ENCODE peak calls at places on chromosomes 7 and 10, in eight cellular contexts. Q, R, B, G, D, H, A and N are unnamed samples.

GRCh38 chr10:117248700-117249465 is 8.0 kb downstream of the SLC18A2 start:
- DNase-seq in R (no peak), H (peak), G (no peak), D (no peak), A (no peak), Q (no peak), B (no peak), N (no peak)

GRCh38 chr10:112026438-112026837 is 157.1 kb downstream of the GPAM start:
- DNase-seq in R (no peak), H (no peak), G (no peak), A (no peak), B (peak), Q (no peak), D (no peak), N (no peak)

GRCh38 chr10:114295393-114295792 is 56.3 kb downstream of the VWA2 start:
- DNase-seq in Q (no peak), D (no peak), B (no peak), G (no peak), R (no peak), H (no peak), A (no peak), N (no peak)

GRCh38 chr7:73892003-73892975 is 31.3 kb downstream of the TMEM270 start:
- DNase-seq in G (no peak), D (no peak), H (no peak), Q (no peak), A (no peak), B (no peak), R (no peak), N (no peak)

GRCh38 chr10:118543714-118544400 is 51.6 kb downstream of the PRLHR start:
- DNase-seq in R (peak), Q (no peak), H (no peak), A (peak), G (peak), B (peak), D (no peak), N (peak)

GRCh38 chr7:25303380-25304321 is 75.4 kb upstream of the NPVF start:
- DNase-seq in A (peak), D (no peak), H (peak), G (peak), R (peak), B (no peak), Q (no peak), N (no peak)

GRCh38 chr7:12357508-12357907 is 46.2 kb downstream of the VWDE start:
- DNase-seq in G (no peak), A (no peak), Q (no peak), B (no peak), R (no peak), H (no peak), D (no peak), N (no peak)

GRCh38 chr10:4254101-4254994 is 469.3 kb upstream of the KLF6 start:
- DNase-seq in D (no peak), G (no peak), A (peak), Q (no peak), R (no peak), B (no peak), H (no peak), N (no peak)

GRCh38 chr7:34211003-34211402 is 305.7 kb downstream of the BMPER start:
- DNase-seq in Q (no peak), R (no peak), D (no peak), G (no peak), B (no peak), H (no peak), A (peak), N (no peak)

GRCh38 chr10:91909178-91909677 is at the start of gene FGFBP3:
- DNase-seq in Q (no peak), A (peak), D (no peak), H (no peak), R (no peak), G (peak), B (peak), N (peak)

GRCh38 chr7:2519119-2519930 is at the start of gene LFNG:
- DNase-seq in G (peak), B (peak), R (no peak), H (no peak), D (peak), Q (peak), A (peak), N (peak)

GRCh38 chr7:42227523-42227922 is 9.5 kb downstream of the GLI3 start:
- DNase-seq in A (peak), G (peak), R (no peak), B (no peak), H (no peak), D (no peak), Q (no peak), N (no peak)

GRCh38 chr7:12674053-12674452 is 13.4 kb upstream of the ARL4A start:
- DNase-seq in Q (no peak), H (no peak), G (no peak), R (no peak), B (no peak), D (no peak), A (no peak), N (no peak)

GRCh38 chr10:18478354-18478753 is 173.0 kb downstream of the NSUN6 start:
- DNase-seq in R (no peak), H (no peak), G (no peak), B (no peak), A (no peak), Q (no peak), D (no peak), N (no peak)

GRCh38 chr7:105438847-105439173 is 50.1 kb upstream of the SRPK2 start:
- DNase-seq in H (no peak), D (no peak), B (no peak), A (peak), R (peak), Q (no peak), G (no peak), N (no peak)

GRCh38 chr7:85226401-85227085 is 39.7 kb upstream of the SEMA3D start:
- DNase-seq in R (no peak), D (no peak), Q (no peak), G (no peak), A (no peak), H (no peak), B (no peak), N (no peak)

GRCh38 chr10:48481385-48481784 is 123.5 kb downstream of the ARHGAP22 start:
- DNase-seq in Q (no peak), D (no peak), R (no peak), A (no peak), H (no peak), B (no peak), G (no peak), N (no peak)

GRCh38 chr7:117211614-117212013 is 111.2 kb downstream of the WNT2 start:
- DNase-seq in Q (no peak), R (no peak), A (no peak), H (no peak), G (no peak), D (no peak), B (no peak), N (no peak)

GRCh38 chr7:85041599-85042216 is 145.1 kb downstream of the SEMA3D start:
- DNase-seq in D (peak), H (peak), G (peak), R (peak), B (peak), A (peak), Q (peak), N (no peak)

GRCh38 chr10:71893920-71894319 is 42.9 kb upstream of the PSAP start:
- DNase-seq in D (no peak), G (no peak), A (no peak), Q (no peak), H (no peak), R (no peak), B (no peak), N (no peak)

GRCh38 chr7:50661345-50662058 is 96.3 kb upstream of the DDC start:
- DNase-seq in Q (no peak), D (no peak), H (no peak), B (no peak), A (no peak), R (no peak), G (no peak), N (no peak)

GRCh38 chr10:31602541-31603244 is 283.7 kb downstream of the ZEB1 start:
- DNase-seq in R (no peak), Q (peak), B (no peak), D (peak), H (peak), A (peak), G (peak), N (no peak)

GRCh38 chr10:50279489-50279888 is 28.2 kb upstream of the ASAH2 start:
- DNase-seq in R (no peak), H (no peak), B (peak), G (peak), Q (no peak), D (no peak), A (no peak), N (peak)

GRCh38 chr10:124367936-124368335 is 50.8 kb downstream of the OAT start:
- DNase-seq in R (no peak), A (no peak), B (no peak), D (no peak), G (no peak), H (no peak), Q (no peak), N (no peak)

GRCh38 chr7:27094304-27095049 is 1.3 kb downstream of the HOXA1 start:
- DNase-seq in G (no peak), H (no peak), Q (no peak), B (no peak), A (peak), D (no peak), R (no peak), N (no peak)

GRCh38 chr7:132511921-132512320 is 64.3 kb downstream of the PLXNA4 start:
- DNase-seq in B (no peak), R (no peak), D (no peak), A (no peak), H (no peak), Q (no peak), G (no peak), N (no peak)

GRCh38 chr7:102304668-102305067 is 18.0 kb downstream of the SH2B2 start:
- DNase-seq in H (no peak), A (no peak), Q (no peak), D (no peak), B (no peak), R (no peak), G (no peak), N (no peak)

GRCh38 chr10:63438506-63439498 is 27.0 kb downstream of the JMJD1C start:
- DNase-seq in A (no peak), D (no peak), B (peak), Q (no peak), H (no peak), G (peak), R (no peak), N (no peak)

GRCh38 chr7:64872809-64873500 is 30.1 kb upstream of the ZNF273 start:
- DNase-seq in R (no peak), D (no peak), B (no peak), G (no peak), A (no peak), Q (no peak), H (no peak), N (no peak)